ENCODE peak calls at places on chromosome X, in four cellular contexts. L, J, F and X are unnamed samples.

GRCh38 chrX:77442728-77443127 is 4.5 kb upstream of the FGF16 start:
- DNase-seq in L (peak), J (no peak), F (peak), X (peak)

GRCh38 chrX:12771445-12772069 is 19.7 kb upstream of the PRPS2 start:
- DNase-seq in L (peak), J (peak), F (peak), X (no peak)

GRCh38 chrX:12866451-12867377 is at the start of gene TLR7:
- DNase-seq in L (no peak), J (no peak), F (no peak), X (no peak)

GRCh38 chrX:41909068-41909467 is 14.3 kb downstream of the CASK start:
- DNase-seq in L (no peak), J (no peak), F (no peak), X (no peak)

GRCh38 chrX:84865113-84865512 is 138.6 kb upstream of the APOOL start:
- DNase-seq in L (no peak), J (no peak), F (peak), X (no peak)

GRCh38 chrX:32948130-32948529 is 263.2 kb downstream of the DMD start:
- DNase-seq in L (no peak), J (no peak), F (no peak), X (no peak)

GRCh38 chrX:80174925-80175574 is 160.5 kb downstream of the TBX22 start:
- DNase-seq in L (peak), J (no peak), F (peak), X (no peak)

GRCh38 chrX:9670136-9670905 is 95.3 kb downstream of the GPR143 start:
- DNase-seq in L (peak), J (no peak), F (no peak), X (no peak)

GRCh38 chrX:27598312-27598711 is 8.2 kb downstream of the DCAF8L2 start:
- DNase-seq in L (peak), J (peak), F (no peak), X (no peak)

GRCh38 chrX:95071052-95071451 is 1397.0 kb downstream of the FAM133A start:
- DNase-seq in L (peak), J (no peak), F (peak), X (no peak)
- TF ChIP-seq CTCF in L (peak), J (peak), F (peak), X (no peak)

DNA sequence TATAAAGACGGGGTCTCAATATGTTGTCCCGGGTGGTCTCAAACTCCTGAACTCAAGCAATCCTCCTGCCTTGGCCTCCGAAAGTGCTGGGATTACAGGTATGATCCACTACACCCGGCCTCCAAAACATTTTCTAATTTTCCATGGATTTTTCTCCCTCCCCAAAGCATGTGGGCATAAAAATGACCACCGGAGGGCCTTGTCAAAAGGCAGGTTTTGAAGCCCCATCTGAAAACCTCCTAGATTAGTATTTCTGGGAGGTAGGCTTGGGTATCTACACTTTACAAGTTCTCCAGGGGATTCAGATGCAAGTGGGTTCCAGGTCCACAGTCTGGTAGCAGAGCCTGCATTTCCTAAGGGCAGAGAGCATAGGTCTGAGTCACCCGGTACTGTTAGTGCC is 1.4 kb upstream of the GPR173 start:
- DNase-seq in L (peak), J (no peak), F (peak), X (no peak)
- TF ChIP-seq CTCF in L (peak), J (peak), F (peak), X (no peak)

GRCh38 chrX:96181571-96181970 is 503.1 kb upstream of the DIAPH2 start:
- DNase-seq in L (no peak), J (peak), F (no peak), X (no peak)

GRCh38 chrX:96183843-96184242 is 500.8 kb upstream of the DIAPH2 start:
- DNase-seq in L (peak), J (no peak), F (peak), X (no peak)

GRCh38 chrX:96182366-96182765 is 502.3 kb upstream of the DIAPH2 start:
- DNase-seq in L (peak), J (peak), F (peak), X (no peak)
- TF ChIP-seq CTCF in L (peak), J (peak), F (peak), X (peak)

GRCh38 chrX:19889582-19890342 is 2.4 kb upstream of the SH3KBP1 start:
- DNase-seq in L (peak), J (peak), F (peak), X (no peak)

GRCh38 chrX:19886888-19887531 is 390 bp downstream of the SH3KBP1 start:
- DNase-seq in L (no peak), J (peak), F (no peak), X (no peak)

GRCh38 chrX:19885732-19886131 is 1.7 kb downstream of the SH3KBP1 start:
- DNase-seq in L (no peak), J (no peak), F (no peak), X (no peak)

GRCh38 chrX:19886375-19886774 is 1.0 kb downstream of the SH3KBP1 start:
- DNase-seq in L (no peak), J (peak), F (no peak), X (no peak)

DNA sequence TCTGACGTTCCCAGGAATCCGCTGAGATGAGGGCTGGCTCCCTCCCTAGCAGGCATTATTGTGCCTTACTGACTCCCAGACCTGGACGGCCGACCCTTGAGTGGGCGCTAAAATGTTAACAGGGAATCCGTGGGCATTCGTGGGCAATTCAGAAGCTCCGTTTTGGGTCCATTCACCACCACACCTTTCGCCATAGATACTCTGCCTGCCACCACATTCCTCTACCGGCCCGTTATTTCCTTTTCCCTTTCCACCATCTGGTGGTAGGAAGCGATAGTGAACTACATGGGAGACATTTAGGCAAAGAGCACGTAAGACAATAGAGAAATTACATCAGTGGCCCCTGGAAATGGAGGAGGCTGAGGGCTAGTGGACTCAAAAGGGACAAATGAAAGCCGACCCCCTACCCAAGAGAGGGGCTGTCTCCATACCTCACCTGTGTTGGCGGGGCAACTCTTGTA is 1.0 kb upstream of the SH3KBP1 start:
- DNase-seq in L (peak), J (peak), F (peak), X (no peak)
- TF ChIP-seq CTCF in L (peak), J (peak), F (peak), X (peak)